ENCODE peak calls at places on chromosomes 2 and 18, in seven cellular contexts. A, B, L, O, C, R and N are unnamed samples.

GRCh38 chr18:3998698-3999333 is 456.3 kb downstream of the DLGAP1 start:
- DNase-seq in A (no peak), B (peak), L (peak), O (no peak), C (no peak), R (no peak), N (no peak)

GRCh38 chr18:23684515-23685197 is 4.6 kb upstream of the LAMA3 start:
- DNase-seq in A (no peak), B (no peak), L (no peak), O (no peak), C (no peak), R (no peak), N (no peak)

GRCh38 chr2:217787160-217787877 is 215.5 kb downstream of the TNS1 start:
- DNase-seq in A (peak), B (no peak), L (no peak), O (peak), C (no peak), R (no peak), N (peak)

GRCh38 chr2:197950754-197951153 is 146.4 kb downstream of the PLCL1 start:
- DNase-seq in A (no peak), B (peak), L (no peak), O (no peak), C (no peak), R (no peak), N (no peak)

GRCh38 chr18:77087391-77088141 is 45.0 kb downstream of the MBP start:
- DNase-seq in A (peak), B (no peak), L (peak), O (peak), C (no peak), R (peak), N (peak)

GRCh38 chr2:104420420-104420819 is 433.5 kb upstream of the POU3F3 start:
- DNase-seq in A (no peak), B (no peak), L (no peak), O (no peak), C (no peak), R (no peak), N (no peak)

GRCh38 chr2:99417396-99417795 is 72.4 kb downstream of the REV1 start:
- DNase-seq in A (no peak), B (no peak), L (no peak), O (no peak), C (no peak), R (no peak), N (no peak)

GRCh38 chr18:57581301-57581934 is 5.1 kb downstream of the FECH start:
- DNase-seq in A (no peak), B (no peak), L (no peak), O (no peak), C (no peak), R (no peak), N (no peak)

GRCh38 chr2:47720036-47720435 is 62.9 kb upstream of the MSH6 start:
- DNase-seq in A (no peak), B (peak), L (no peak), O (no peak), C (no peak), R (no peak), N (no peak)

GRCh38 chr2:12714391-12715221 is 2.1 kb upstream of the TRIB2 start:
- DNase-seq in A (no peak), B (peak), L (no peak), O (no peak), C (no peak), R (no peak), N (no peak)

GRCh38 chr2:217064234-217065103 is 204.6 kb upstream of the TNP1 start:
- DNase-seq in A (peak), B (no peak), L (no peak), O (no peak), C (no peak), R (no peak), N (no peak)

GRCh38 chr18:6370410-6370809 is 44.3 kb downstream of the L3MBTL4 start:
- DNase-seq in A (no peak), B (no peak), L (no peak), O (no peak), C (no peak), R (no peak), N (no peak)

GRCh38 chr2:59684101-59684770 is 869.2 kb downstream of the BCL11A start:
- DNase-seq in A (no peak), B (peak), L (no peak), O (no peak), C (no peak), R (no peak), N (no peak)

GRCh38 chr18:23069481-23069880 is 65.8 kb upstream of the CABLES1 start:
- DNase-seq in A (no peak), B (no peak), L (no peak), O (no peak), C (peak), R (no peak), N (no peak)

GRCh38 chr18:8424917-8425725 is 184.1 kb upstream of the RAB12 start:
- DNase-seq in A (no peak), B (peak), L (no peak), O (no peak), C (no peak), R (no peak), N (no peak)

GRCh38 chr2:157895531-157895930 is 19.4 kb upstream of the ACVR1 start:
- DNase-seq in A (no peak), B (no peak), L (no peak), O (no peak), C (no peak), R (no peak), N (no peak)

GRCh38 chr2:60515751-60516226 is 37.7 kb downstream of the BCL11A start:
- DNase-seq in A (no peak), B (peak), L (no peak), O (no peak), C (no peak), R (no peak), N (no peak)

GRCh38 chr2:153145470-153145869 is 333.1 kb downstream of the RPRM start:
- DNase-seq in A (no peak), B (no peak), L (no peak), O (no peak), C (no peak), R (no peak), N (no peak)

GRCh38 chr2:37085731-37086147 is 1.4 kb downstream of the GPATCH11 start:
- DNase-seq in A (no peak), B (no peak), L (no peak), O (no peak), C (no peak), R (no peak), N (no peak)

GRCh38 chr2:120948662-120949011 is 213.0 kb downstream of the GLI2 start:
- DNase-seq in A (peak), B (no peak), L (no peak), O (no peak), C (no peak), R (no peak), N (no peak)

GRCh38 chr18:75341897-75342296 is 85.6 kb downstream of the SMIM21 start:
- DNase-seq in A (no peak), B (no peak), L (no peak), O (no peak), C (no peak), R (no peak), N (no peak)

GRCh38 chr2:240912878-240913809 is 7.0 kb downstream of the CROCC2 start:
- DNase-seq in A (no peak), B (peak), L (no peak), O (no peak), C (no peak), R (no peak), N (no peak)

GRCh38 chr2:12106440-12107080 is 360.1 kb downstream of the LPIN1 start:
- DNase-seq in A (peak), B (peak), L (no peak), O (peak), C (no peak), R (peak), N (peak)

GRCh38 chr2:7971248-7971647 is 710.6 kb upstream of the ID2 start:
- DNase-seq in A (no peak), B (no peak), L (no peak), O (no peak), C (no peak), R (no peak), N (no peak)

GRCh38 chr18:42514522-42514921 is 559.5 kb downstream of the PIK3C3 start:
- DNase-seq in A (no peak), B (peak), L (no peak), O (no peak), C (no peak), R (no peak), N (no peak)

GRCh38 chr18:55001625-55002024 is 42.4 kb upstream of the CCDC68 start:
- DNase-seq in A (no peak), B (no peak), L (no peak), O (no peak), C (no peak), R (no peak), N (no peak)

GRCh38 chr2:9658972-9659371 is 28.2 kb upstream of the YWHAQ start:
- DNase-seq in A (no peak), B (peak), L (no peak), O (no peak), C (no peak), R (peak), N (no peak)

GRCh38 chr2:17935242-17935885 is 56.9 kb downstream of the KCNS3 start:
- DNase-seq in A (no peak), B (no peak), L (peak), O (no peak), C (no peak), R (no peak), N (no peak)

GRCh38 chr2:170974304-170974993 is 45.4 kb downstream of the GORASP2 start:
- DNase-seq in A (no peak), B (peak), L (no peak), O (no peak), C (no peak), R (no peak), N (no peak)

GRCh38 chr2:65035544-65035943 is 20.7 kb upstream of the CEP68 start:
- DNase-seq in A (no peak), B (no peak), L (no peak), O (no peak), C (no peak), R (no peak), N (no peak)

GRCh38 chr2:8202139-8202538 is 479.7 kb upstream of the ID2 start:
- DNase-seq in A (no peak), B (peak), L (no peak), O (no peak), C (no peak), R (no peak), N (no peak)

GRCh38 chr2:52084760-52085159 is 1052.8 kb upstream of the NRXN1 start:
- DNase-seq in A (no peak), B (no peak), L (no peak), O (no peak), C (no peak), R (no peak), N (no peak)

GRCh38 chr18:79589601-79590091 is 90.0 kb upstream of the CTDP1 start:
- DNase-seq in A (peak), B (no peak), L (no peak), O (no peak), C (no peak), R (no peak), N (peak)

GRCh38 chr2:30293303-30293912 is 62.1 kb downstream of the LBH start:
- DNase-seq in A (no peak), B (peak), L (peak), O (peak), C (no peak), R (no peak), N (no peak)

GRCh38 chr2:240525802-240526201 is 32.0 kb downstream of the ANKMY1 start:
- DNase-seq in A (no peak), B (no peak), L (no peak), O (no peak), C (no peak), R (peak), N (no peak)

GRCh38 chr2:120419073-120419472 is 73.1 kb downstream of the INHBB start:
- DNase-seq in A (no peak), B (no peak), L (no peak), O (no peak), C (no peak), R (peak), N (peak)

GRCh38 chr2:70029814-70030409 is 57.4 kb upstream of the PCBP1 start:
- DNase-seq in A (peak), B (peak), L (no peak), O (peak), C (no peak), R (peak), N (peak)